ENCODE peak calls at places on chromosomes 13 and 19, in eight cellular contexts. One of them, this sample, is unnamed.

GRCh38 chr13:114096811-114097503 is 35.5 kb downstream of the RASA3 start:
- DNase-seq in IMR-90: no peak
- DNase-seq in GM23248: no peak
- DNase-seq in Karpas-422: no peak
- DNase-seq in astrocyte: no peak
- DNase-seq in DND-41: no peak
- DNase-seq in hepatocyte: no peak
- DNase-seq in HCT116: no peak
- DNase-seq in this sample: no peak

GRCh38 chr13:102670130-102670529 is 24.7 kb downstream of the METTL21C start:
- DNase-seq in IMR-90: no peak
- DNase-seq in GM23248: no peak
- DNase-seq in Karpas-422: no peak
- DNase-seq in astrocyte: no peak
- DNase-seq in DND-41: no peak
- DNase-seq in hepatocyte: no peak
- DNase-seq in HCT116: no peak
- DNase-seq in this sample: no peak

GRCh38 chr19:3366761-3367571 is 583 bp downstream of the NFIC start:
- DNase-seq in IMR-90: no peak
- DNase-seq in GM23248: peak
- DNase-seq in Karpas-422: no peak
- DNase-seq in astrocyte: no peak
- DNase-seq in DND-41: peak
- DNase-seq in hepatocyte: no peak
- DNase-seq in HCT116: no peak
- DNase-seq in this sample: no peak

GRCh38 chr19:4660181-4660791 is 9.9 kb downstream of the MYDGF start:
- DNase-seq in IMR-90: no peak
- DNase-seq in GM23248: no peak
- DNase-seq in Karpas-422: peak
- DNase-seq in astrocyte: no peak
- DNase-seq in DND-41: peak
- DNase-seq in hepatocyte: peak
- DNase-seq in HCT116: no peak
- DNase-seq in this sample: peak

GRCh38 chr13:44249439-44249838 is 124.2 kb upstream of the SERP2 start:
- DNase-seq in IMR-90: peak
- DNase-seq in GM23248: peak
- DNase-seq in Karpas-422: no peak
- DNase-seq in astrocyte: peak
- DNase-seq in DND-41: no peak
- DNase-seq in hepatocyte: peak
- DNase-seq in HCT116: no peak
- DNase-seq in this sample: no peak

GRCh38 chr19:39265321-39265916 is 2.8 kb upstream of the IFNL2 start:
- DNase-seq in IMR-90: no peak
- DNase-seq in GM23248: peak
- DNase-seq in Karpas-422: no peak
- DNase-seq in astrocyte: no peak
- DNase-seq in DND-41: no peak
- DNase-seq in hepatocyte: no peak
- DNase-seq in HCT116: no peak
- DNase-seq in this sample: no peak

GRCh38 chr13:112751617-112752016 is 61.8 kb downstream of the ATP11A start:
- DNase-seq in IMR-90: no peak
- DNase-seq in GM23248: no peak
- DNase-seq in Karpas-422: no peak
- DNase-seq in astrocyte: no peak
- DNase-seq in DND-41: no peak
- DNase-seq in hepatocyte: no peak
- DNase-seq in HCT116: no peak
- DNase-seq in this sample: no peak

GRCh38 chr13:29679357-29680050 is 84.0 kb upstream of the SLC7A1 start:
- DNase-seq in IMR-90: no peak
- DNase-seq in GM23248: no peak
- DNase-seq in Karpas-422: no peak
- DNase-seq in astrocyte: peak
- DNase-seq in DND-41: no peak
- DNase-seq in hepatocyte: no peak
- DNase-seq in HCT116: no peak
- DNase-seq in this sample: no peak

GRCh38 chr13:60267498-60268202 is 103.9 kb upstream of the DIAPH3 start:
- DNase-seq in IMR-90: no peak
- DNase-seq in GM23248: peak
- DNase-seq in Karpas-422: peak
- DNase-seq in astrocyte: peak
- DNase-seq in DND-41: peak
- DNase-seq in hepatocyte: peak
- DNase-seq in HCT116: no peak
- DNase-seq in this sample: no peak

GRCh38 chr13:92621985-92622384 is 604.6 kb upstream of the GPC6 start:
- DNase-seq in IMR-90: no peak
- DNase-seq in GM23248: no peak
- DNase-seq in Karpas-422: no peak
- DNase-seq in astrocyte: no peak
- DNase-seq in DND-41: no peak
- DNase-seq in hepatocyte: no peak
- DNase-seq in HCT116: no peak
- DNase-seq in this sample: no peak

GRCh38 chr19:1271528-1272422 is 2.6 kb downstream of the CIRBP start:
- DNase-seq in IMR-90: no peak
- DNase-seq in GM23248: no peak
- DNase-seq in Karpas-422: no peak
- DNase-seq in astrocyte: no peak
- DNase-seq in DND-41: no peak
- DNase-seq in hepatocyte: no peak
- DNase-seq in HCT116: no peak
- DNase-seq in this sample: no peak

GRCh38 chr13:42883142-42883541 is 101.8 kb downstream of the FAM216B start:
- DNase-seq in IMR-90: no peak
- DNase-seq in GM23248: peak
- DNase-seq in Karpas-422: no peak
- DNase-seq in astrocyte: no peak
- DNase-seq in DND-41: no peak
- DNase-seq in hepatocyte: no peak
- DNase-seq in HCT116: no peak
- DNase-seq in this sample: no peak

GRCh38 chr13:37755349-37755748 is 114.2 kb downstream of the TRPC4 start:
- DNase-seq in IMR-90: no peak
- DNase-seq in GM23248: no peak
- DNase-seq in Karpas-422: no peak
- DNase-seq in astrocyte: no peak
- DNase-seq in DND-41: no peak
- DNase-seq in hepatocyte: no peak
- DNase-seq in HCT116: no peak
- DNase-seq in this sample: no peak

GRCh38 chr19:7871280-7871529 is 3.0 kb downstream of the PRR36 start:
- DNase-seq in IMR-90: no peak
- DNase-seq in GM23248: no peak
- DNase-seq in Karpas-422: peak
- DNase-seq in astrocyte: no peak
- DNase-seq in DND-41: no peak
- DNase-seq in hepatocyte: no peak
- DNase-seq in HCT116: no peak
- DNase-seq in this sample: no peak

GRCh38 chr13:40235160-40235796 is 431.2 kb downstream of the FOXO1 start:
- DNase-seq in IMR-90: no peak
- DNase-seq in GM23248: peak
- DNase-seq in Karpas-422: no peak
- DNase-seq in astrocyte: peak
- DNase-seq in DND-41: no peak
- DNase-seq in hepatocyte: no peak
- DNase-seq in HCT116: no peak
- DNase-seq in this sample: no peak

GRCh38 chr13:85798999-85799646 is at the start of gene SLITRK6:
- DNase-seq in IMR-90: peak
- DNase-seq in GM23248: peak
- DNase-seq in Karpas-422: peak
- DNase-seq in astrocyte: peak
- DNase-seq in DND-41: no peak
- DNase-seq in hepatocyte: peak
- DNase-seq in HCT116: peak
- DNase-seq in this sample: no peak

GRCh38 chr19:952680-953500 is 27.1 kb downstream of the ARID3A start:
- DNase-seq in IMR-90: no peak
- DNase-seq in GM23248: no peak
- DNase-seq in Karpas-422: no peak
- DNase-seq in astrocyte: no peak
- DNase-seq in DND-41: no peak
- DNase-seq in hepatocyte: peak
- DNase-seq in HCT116: no peak
- DNase-seq in this sample: no peak

GRCh38 chr19:10286803-10287737 is at the start of gene ICAM4:
- DNase-seq in IMR-90: peak
- DNase-seq in GM23248: peak
- DNase-seq in Karpas-422: no peak
- DNase-seq in astrocyte: no peak
- DNase-seq in DND-41: peak
- DNase-seq in hepatocyte: peak
- DNase-seq in HCT116: no peak
- DNase-seq in this sample: no peak

GRCh38 chr19:15508035-15508710 is at the start of gene CYP4F22:
- DNase-seq in IMR-90: no peak
- DNase-seq in GM23248: no peak
- DNase-seq in Karpas-422: no peak
- DNase-seq in astrocyte: no peak
- DNase-seq in DND-41: no peak
- DNase-seq in hepatocyte: no peak
- DNase-seq in HCT116: no peak
- DNase-seq in this sample: no peak
- H3K4me3 ChIP-seq in IMR-90: no peak
- H3K4me3 ChIP-seq in GM23248: no peak
- H3K4me3 ChIP-seq in Karpas-422: no peak
- H3K4me3 ChIP-seq in astrocyte: no peak
- H3K4me3 ChIP-seq in DND-41: no peak
- H3K4me3 ChIP-seq in hepatocyte: no peak
- H3K4me3 ChIP-seq in HCT116: peak
- H3K4me3 ChIP-seq in this sample: no peak

DNA sequence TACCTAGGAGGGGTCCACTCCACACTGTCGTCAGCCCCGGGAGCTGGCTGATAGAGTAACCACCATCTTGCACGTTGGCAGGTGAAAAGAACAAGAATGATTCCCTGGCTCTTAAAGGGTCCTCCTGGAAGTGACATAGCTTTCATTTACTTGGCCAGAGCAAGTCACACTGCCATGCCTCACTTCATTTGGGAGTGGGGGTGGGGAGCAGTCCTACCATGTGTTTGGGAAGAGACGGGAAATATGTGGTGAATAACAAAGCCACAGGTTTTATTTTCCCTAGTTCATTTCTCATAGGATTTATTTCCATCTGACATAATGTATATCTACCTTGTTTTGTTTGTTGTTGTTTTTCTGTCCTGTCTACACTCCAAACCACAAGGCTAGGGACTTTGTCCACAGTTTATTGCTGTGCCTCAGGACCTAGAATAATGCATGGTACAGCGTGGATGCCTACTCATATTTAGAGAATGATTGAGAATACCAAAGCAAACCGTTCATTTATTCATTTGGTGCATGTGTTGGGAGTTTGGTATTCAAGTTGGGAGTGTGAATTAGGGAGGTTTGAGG is 26.8 kb downstream of the UBAC2 start:
- DNase-seq in IMR-90: no peak
- DNase-seq in GM23248: no peak
- DNase-seq in Karpas-422: no peak
- DNase-seq in astrocyte: no peak
- DNase-seq in DND-41: no peak
- DNase-seq in hepatocyte: no peak
- DNase-seq in HCT116: no peak
- DNase-seq in this sample: no peak
- H3K4me2 ChIP-seq in IMR-90: no peak
- H3K4me2 ChIP-seq in GM23248: no peak
- H3K4me2 ChIP-seq in Karpas-422: peak
- H3K4me2 ChIP-seq in astrocyte: no peak
- H3K4me2 ChIP-seq in DND-41: peak
- H3K4me2 ChIP-seq in hepatocyte: no peak
- H3K4me2 ChIP-seq in HCT116: no peak
- H3K4me2 ChIP-seq in this sample: peak

GRCh38 chr13:111361873-111362648 is 41.6 kb downstream of the TEX29 start:
- DNase-seq in IMR-90: no peak
- DNase-seq in GM23248: no peak
- DNase-seq in Karpas-422: no peak
- DNase-seq in astrocyte: no peak
- DNase-seq in DND-41: no peak
- DNase-seq in hepatocyte: no peak
- DNase-seq in HCT116: no peak
- DNase-seq in this sample: no peak

GRCh38 chr13:111359930-111360329 is 39.5 kb downstream of the TEX29 start:
- DNase-seq in IMR-90: no peak
- DNase-seq in GM23248: no peak
- DNase-seq in Karpas-422: no peak
- DNase-seq in astrocyte: no peak
- DNase-seq in DND-41: no peak
- DNase-seq in hepatocyte: no peak
- DNase-seq in HCT116: no peak
- DNase-seq in this sample: no peak

GRCh38 chr13:111360452-111360851 is 40.0 kb downstream of the TEX29 start:
- DNase-seq in IMR-90: no peak
- DNase-seq in GM23248: no peak
- DNase-seq in Karpas-422: no peak
- DNase-seq in astrocyte: no peak
- DNase-seq in DND-41: no peak
- DNase-seq in hepatocyte: no peak
- DNase-seq in HCT116: no peak
- DNase-seq in this sample: no peak

GRCh38 chr13:111361046-111361872 is 40.8 kb downstream of the TEX29 start:
- DNase-seq in IMR-90: no peak
- DNase-seq in GM23248: no peak
- DNase-seq in Karpas-422: no peak
- DNase-seq in astrocyte: no peak
- DNase-seq in DND-41: no peak
- DNase-seq in hepatocyte: no peak
- DNase-seq in HCT116: no peak
- DNase-seq in this sample: no peak

GRCh38 chr13:111359237-111359915 is 38.9 kb downstream of the TEX29 start:
- DNase-seq in IMR-90: peak
- DNase-seq in GM23248: peak
- DNase-seq in Karpas-422: no peak
- DNase-seq in astrocyte: no peak
- DNase-seq in DND-41: no peak
- DNase-seq in hepatocyte: no peak
- DNase-seq in HCT116: no peak
- DNase-seq in this sample: no peak
- H2AFZ ChIP-seq in IMR-90: peak
- H2AFZ ChIP-seq in GM23248: no peak
- H2AFZ ChIP-seq in Karpas-422: no peak
- H2AFZ ChIP-seq in astrocyte: no peak
- H2AFZ ChIP-seq in DND-41: no peak
- H2AFZ ChIP-seq in hepatocyte: no peak
- H2AFZ ChIP-seq in HCT116: no peak
- H2AFZ ChIP-seq in this sample: no peak

DNA sequence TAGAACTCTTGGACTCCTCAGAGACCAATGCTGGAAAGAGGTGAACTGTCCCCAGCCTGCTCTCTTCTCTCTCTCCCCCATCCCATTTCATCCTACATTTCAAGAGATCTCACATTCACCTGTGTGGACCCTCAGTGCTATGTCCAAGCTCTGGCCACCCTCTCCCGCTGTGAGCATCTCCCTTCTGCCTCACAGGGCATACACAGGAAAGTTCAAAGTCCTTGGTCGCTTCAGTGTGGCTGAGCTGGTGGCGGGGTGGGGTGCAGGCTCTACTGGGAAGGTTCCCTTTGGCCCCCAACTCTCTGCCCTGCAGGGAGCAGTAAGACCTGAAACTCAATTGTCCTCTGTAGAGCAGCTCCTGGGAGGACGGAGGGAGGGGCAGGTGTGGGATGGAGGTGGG is 27.0 kb downstream of the SPTBN4 start:
- DNase-seq in IMR-90: no peak
- DNase-seq in GM23248: no peak
- DNase-seq in Karpas-422: no peak
- DNase-seq in astrocyte: no peak
- DNase-seq in DND-41: no peak
- DNase-seq in hepatocyte: no peak
- DNase-seq in HCT116: no peak
- DNase-seq in this sample: no peak
- H3K4me3 ChIP-seq in IMR-90: no peak
- H3K4me3 ChIP-seq in GM23248: no peak
- H3K4me3 ChIP-seq in Karpas-422: no peak
- H3K4me3 ChIP-seq in astrocyte: no peak
- H3K4me3 ChIP-seq in DND-41: no peak
- H3K4me3 ChIP-seq in hepatocyte: no peak
- H3K4me3 ChIP-seq in HCT116: no peak
- H3K4me3 ChIP-seq in this sample: no peak